ENCODE peak calls at places on chromosomes 11 and 22, in four cellular contexts. G is suprapubic skin, W is cardiac muscle cell, F is cardiac fibroblast. P is an unnamed sample.
A peak's percentile ranks its signal among the peaks of the same experiment; 100 is the strongest.

GRCh38 chr11:122746050-122746478 is 90.5 kb downstream of the UBASH3B start:
- DNase-seq in W (no peak), F (no peak), G (no peak), P (no peak)

GRCh38 chr11:114280696-114281095 is 15.5 kb upstream of the NNMT start:
- DNase-seq in G (peak; percentile 86), W (peak; percentile 84), F (peak; percentile 95), P (peak; percentile 59)

GRCh38 chr11:48107188-48107704 is 109.4 kb upstream of the OR4B1 start:
- DNase-seq in F (no peak), W (no peak), G (no peak), P (no peak)

GRCh38 chr11:90434858-90435257 is 212.0 kb upstream of the CHORDC1 start:
- DNase-seq in G (no peak), F (no peak), W (peak; percentile 53), P (no peak)

GRCh38 chr11:34252651-34253050 is 105.2 kb downstream of the ABTB2 start:
- DNase-seq in F (no peak), G (no peak), W (no peak), P (no peak)

GRCh38 chr11:20360650-20361049 is 2.9 kb upstream of the HTATIP2 start:
- DNase-seq in G (no peak), F (peak; percentile 58), W (no peak), P (no peak)

GRCh38 chr22:31238057-31238456 is 26.0 kb downstream of the LIMK2 start:
- DNase-seq in W (no peak), F (no peak), G (no peak), P (no peak)

GRCh38 chr11:12750181-12750580 is 76.0 kb downstream of the TEAD1 start:
- DNase-seq in G (no peak), F (no peak), W (no peak), P (no peak)

GRCh38 chr11:48093795-48094642 is 113.7 kb downstream of the PTPRJ start:
- DNase-seq in G (no peak), F (peak; percentile 33), W (peak; percentile 66), P (peak; percentile 42)

GRCh38 chr22:23182289-23183106 is 2.2 kb downstream of the BCR start:
- DNase-seq in W (peak; percentile 43), F (no peak), G (no peak), P (peak; percentile 42)

GRCh38 chr11:2798951-2799761 is 86.4 kb downstream of the CDKN1C start:
- DNase-seq in G (peak; percentile 49), W (no peak), F (no peak), P (peak; percentile 12)

GRCh38 chr11:75285776-75286360 is 45.3 kb downstream of the TPBGL start:
- DNase-seq in G (no peak), W (no peak), F (no peak), P (no peak)

GRCh38 chr11:61776561-61777075 is 15.8 kb downstream of the TMEM258 start:
- DNase-seq in F (peak; percentile 81), G (no peak), W (peak; percentile 71), P (peak; percentile 77)

GRCh38 chr22:35648066-35649025 is at the start of gene APOL6:
- DNase-seq in W (no peak), F (peak; percentile 87), G (peak; percentile 64), P (peak; percentile 81)

GRCh38 chr11:78110351-78110750 is 29.1 kb downstream of the ALG8 start:
- DNase-seq in F (no peak), G (no peak), W (no peak), P (no peak)

GRCh38 chr11:62889484-62890437 is 9.1 kb downstream of the SLC3A2 start:
- DNase-seq in F (peak; percentile 48), G (no peak), W (peak; percentile 79), P (peak; percentile 66)

GRCh38 chr11:65125197-65126056 is 3.3 kb downstream of the MRPL49 start:
- DNase-seq in F (no peak), W (no peak), G (peak; percentile 49), P (no peak)

GRCh38 chr11:64351136-64351631 is 7.8 kb upstream of the RPS6KA4 start:
- DNase-seq in W (no peak), G (no peak), F (no peak), P (no peak)

GRCh38 chr11:57493507-57494503 is 21.7 kb downstream of the SLC43A1 start:
- DNase-seq in W (peak; percentile 65), F (peak; percentile 50), G (no peak), P (peak; percentile 65)

GRCh38 chr11:133814588-133814987 is 30.7 kb downstream of the SPATA19 start:
- DNase-seq in W (no peak), F (no peak), G (no peak), P (no peak)

GRCh38 chr11:1087961-1088926 is 13.6 kb downstream of the MUC2 start:
- DNase-seq in W (no peak), F (no peak), G (peak; percentile 35), P (no peak)

GRCh38 chr11:61056566-61056965 is 45.7 kb upstream of the CD5 start:
- DNase-seq in G (no peak), F (no peak), W (no peak), P (no peak)

GRCh38 chr11:61712911-61713310 is 32.7 kb downstream of the DAGLA start:
- DNase-seq in W (no peak), F (no peak), G (no peak), P (no peak)

GRCh38 chr11:116840224-116840745 is 2.9 kb upstream of the APOA1 start:
- DNase-seq in G (peak; percentile 19), F (peak; percentile 58), W (peak; percentile 36), P (no peak)

GRCh38 chr11:67054851-67055523 is 1.7 kb upstream of the RHOD start:
- DNase-seq in G (no peak), F (peak; percentile 83), W (peak; percentile 83), P (peak; percentile 85)

GRCh38 chr11:67057410-67057757 is 737 bp downstream of the RHOD start:
- DNase-seq in G (no peak), W (no peak), F (no peak), P (no peak)

GRCh38 chr11:67056640-67057409 is at the start of gene RHOD:
- DNase-seq in W (peak; percentile 81), G (no peak), F (peak; percentile 41), P (peak; percentile 61)

GRCh38 chr11:67055812-67056211 is 835 bp upstream of the RHOD start:
- DNase-seq in G (no peak), F (peak; percentile 37), W (no peak), P (no peak)

GRCh38 chr11:67056267-67056639 is 394 bp upstream of the RHOD start:
- DNase-seq in G (no peak), F (no peak), W (no peak), P (no peak)
- H3K4me3 ChIP-seq in G (peak overlapping the region; percentile 57), F (peak overlapping the region; percentile 51), W (peak overlapping the region; percentile 38), P (peak overlapping the region; percentile 47)

DNA sequence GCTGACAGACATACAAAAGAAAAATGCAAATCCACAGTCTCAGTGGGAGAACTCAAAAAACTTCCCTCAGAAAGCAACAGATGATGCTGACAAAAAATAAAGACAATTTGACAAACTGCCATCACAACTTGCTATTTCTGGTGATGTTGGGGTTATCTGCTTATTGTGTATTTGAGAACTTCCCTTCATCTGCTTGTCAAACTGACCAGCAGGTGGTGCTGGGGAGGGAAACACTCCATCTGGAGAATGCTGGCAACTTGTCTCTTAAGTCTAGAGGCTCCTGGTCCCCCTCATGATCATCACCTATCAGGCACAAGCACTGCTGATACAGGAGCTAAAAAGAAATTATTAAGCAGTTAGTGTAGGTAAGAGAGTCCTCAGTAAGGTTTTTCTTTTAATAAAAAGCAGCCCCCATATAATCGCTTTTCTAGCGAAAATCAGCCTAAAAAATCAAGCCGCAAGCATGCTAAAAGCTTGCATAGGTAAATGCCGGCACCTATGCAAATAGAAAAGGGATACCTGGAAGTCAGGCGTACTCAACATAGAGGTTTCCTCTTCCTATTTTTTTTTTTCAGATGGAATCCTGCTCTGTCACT is 9.8 kb upstream of the FAM111B start:
- DNase-seq in G (no peak), W (peak; percentile 55), F (peak; percentile 67), P (peak; percentile 77)
- H3K4me3 ChIP-seq in G (no peak overlapping the region), W (no peak overlapping the region), F (no peak overlapping the region), P (no peak overlapping the region)

DNA sequence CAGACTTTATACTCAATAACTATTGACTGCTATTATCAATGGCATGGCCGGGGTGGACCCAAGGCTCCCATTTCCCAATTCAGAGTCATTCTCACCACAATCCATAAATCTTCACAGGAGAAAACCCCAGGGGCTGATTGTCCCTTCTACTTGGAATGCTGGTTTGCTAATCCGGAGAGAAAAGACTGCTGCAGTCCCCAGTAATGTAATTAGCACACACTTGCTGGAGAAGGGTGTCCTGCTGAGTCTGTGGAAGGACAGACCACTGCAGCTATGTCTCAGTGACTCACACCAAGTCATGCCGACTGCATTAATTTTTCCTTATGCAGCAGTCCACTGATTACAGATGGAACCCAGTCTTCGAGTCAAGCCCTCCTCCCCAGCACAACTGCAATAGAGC is 5.9 kb upstream of the ETS1 start:
- DNase-seq in G (no peak), F (no peak), W (no peak), P (no peak)
- H3K4me3 ChIP-seq in G (no peak overlapping the region), F (no peak overlapping the region), W (no peak overlapping the region), P (no peak overlapping the region)

GRCh38 chr11:32092581-32093170 is 1.8 kb downstream of the RCN1 start:
- DNase-seq in W (no peak), F (no peak), G (no peak), P (no peak)
- H3K4me3 ChIP-seq in W (no peak overlapping the region), F (peak overlapping the region; percentile 74), G (peak overlapping the region; percentile 93), P (no peak overlapping the region)

GRCh38 chr11:120952503-120953229 is 71.2 kb upstream of the TBCEL start:
- DNase-seq in F (peak; percentile 78), G (no peak), W (peak; percentile 84), P (peak; percentile 80)
- H3K4me3 ChIP-seq in F (no peak overlapping the region), G (peak overlapping the region; percentile 20), W (no peak overlapping the region), P (no peak overlapping the region)

GRCh38 chr11:110165039-110165438 is 71.8 kb downstream of the ZC3H12C start:
- DNase-seq in F (no peak), G (no peak), W (no peak), P (no peak)
- H3K4me3 ChIP-seq in F (no peak overlapping the region), G (no peak overlapping the region), W (no peak overlapping the region), P (no peak overlapping the region)

DNA sequence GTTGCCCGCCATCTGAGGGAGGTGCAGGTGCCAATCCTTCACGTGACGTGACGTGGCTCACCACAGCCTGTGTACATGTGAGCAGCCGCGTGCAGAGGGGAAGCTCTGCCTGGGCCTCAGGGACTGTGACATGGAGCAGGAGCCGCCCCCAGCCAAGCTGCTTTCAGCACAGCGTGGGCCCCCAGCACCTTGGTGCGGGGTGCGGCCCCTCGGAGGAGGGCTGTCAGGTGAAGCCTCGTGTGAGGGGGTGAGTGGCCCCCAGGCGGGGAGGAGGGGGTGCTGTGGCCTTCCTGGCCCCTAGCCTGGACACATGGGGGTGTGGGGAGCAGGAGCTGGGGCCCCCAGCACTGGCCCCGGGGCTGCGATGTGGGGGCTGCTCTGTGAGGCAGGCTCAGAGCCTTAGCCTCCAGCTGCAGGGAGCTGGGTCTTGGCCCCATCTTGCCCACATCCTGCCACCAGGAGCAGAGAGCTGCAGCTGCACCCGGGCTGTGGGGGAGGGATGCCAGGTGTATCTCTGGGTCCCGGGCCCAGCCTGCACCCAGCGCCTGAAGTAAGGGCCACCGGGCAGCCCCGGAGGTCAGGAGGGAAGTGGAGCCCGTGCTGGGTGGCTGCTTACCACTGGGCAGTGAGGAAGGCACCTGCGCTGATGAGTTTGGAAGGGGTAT is at the start of gene ADORA2A:
- DNase-seq in W (no peak), F (no peak), G (no peak), P (peak; percentile 51)
- H3K4me3 ChIP-seq in W (no peak within 1 kb of the TSS), F (no peak within 1 kb of the TSS), G (no peak within 1 kb of the TSS), P (peak within 1 kb of the TSS; percentile 26)

P was measured in colonic mucosa.